ENCODE peak calls at places on chromosomes 3 and 15, in five cellular contexts. J, H, S, N and C are unnamed samples.

GRCh38 chr3:136189859-136190617 is 6.1 kb downstream of the MSL2 start:
- DNase-seq in J (no peak), H (no peak), S (no peak), N (no peak), C (no peak)

GRCh38 chr3:113270096-113270495 is 58.7 kb downstream of the BOC start:
- DNase-seq in J (no peak), H (no peak), S (no peak), N (no peak), C (no peak)

GRCh38 chr15:96625251-96625650 is 294.8 kb downstream of the NR2F2 start:
- DNase-seq in J (no peak), H (no peak), S (no peak), N (no peak), C (no peak)

GRCh38 chr3:174488527-174488926 is 370.6 kb upstream of the NAALADL2 start:
- DNase-seq in J (no peak), H (peak; percentile 95), S (no peak), N (peak; percentile 37), C (no peak)

GRCh38 chr3:135980343-135980742 is 14.8 kb downstream of the PPP2R3A start:
- DNase-seq in J (no peak), H (no peak), S (no peak), N (no peak), C (no peak)

GRCh38 chr15:89362203-89363101 is 27.8 kb upstream of the POLG start:
- DNase-seq in J (no peak), H (no peak), S (no peak), N (no peak), C (no peak)

GRCh38 chr15:45795487-45796069 is 160.7 kb downstream of the SQOR start:
- DNase-seq in J (no peak), H (peak; percentile 11), S (peak; percentile 35), N (no peak), C (peak; percentile 10)

GRCh38 chr15:95226835-95227234 is 995.5 kb downstream of the MCTP2 start:
- DNase-seq in J (no peak), H (no peak), S (no peak), N (no peak), C (no peak)

GRCh38 chr15:30924353-30924752 is 20.6 kb downstream of the FAN1 start:
- DNase-seq in J (no peak), H (peak; percentile 15), S (no peak), N (peak; percentile 41), C (no peak)

GRCh38 chr3:152047465-152047864 is 174.0 kb downstream of the SUCNR1 start:
- DNase-seq in J (no peak), H (peak; percentile 86), S (no peak), N (peak; percentile 58), C (no peak)

GRCh38 chr3:194675081-194675640 is 3.2 kb upstream of the LSG1 start:
- DNase-seq in J (no peak), H (no peak), S (no peak), N (no peak), C (no peak)

GRCh38 chr3:171116365-171116764 is 89.8 kb upstream of the SLC2A2 start:
- DNase-seq in J (no peak), H (peak; percentile 46), S (no peak), N (no peak), C (no peak)

GRCh38 chr15:26744894-26745293 is 28.0 kb downstream of the GABRB3 start:
- DNase-seq in J (no peak), H (no peak), S (no peak), N (no peak), C (no peak)

GRCh38 chr3:10223676-10224639 is 24.3 kb upstream of the TATDN2 start:
- DNase-seq in J (peak; percentile 52), H (no peak), S (no peak), N (no peak), C (peak; percentile 75)

GRCh38 chr3:56930706-56931105 is 129.0 kb upstream of the ARHGEF3 start:
- DNase-seq in J (no peak), H (no peak), S (no peak), N (no peak), C (no peak)

GRCh38 chr3:64444619-64445317 is 219.5 kb upstream of the PRICKLE2 start:
- DNase-seq in J (no peak), H (no peak), S (no peak), N (no peak), C (no peak)
- TF ChIP-seq CTCF in J (no peak), H (peak; percentile 22), S (no peak), N (peak; percentile 7), C (no peak)

GRCh38 chr3:186932281-186933181 is 2.2 kb downstream of the ST6GAL1 start:
- DNase-seq in J (no peak), H (peak; percentile 36), S (no peak), N (no peak), C (no peak)
- H3K4me3 ChIP-seq in J (peak overlapping the region; percentile 83), H (peak overlapping the region; percentile 75), S (peak overlapping the region; percentile 72), N (no peak overlapping the region), C (peak overlapping the region; percentile 71)

GRCh38 chr15:60994842-60995495 is 234.1 kb downstream of the RORA start:
- DNase-seq in J (no peak), H (peak; percentile 12), S (no peak), N (no peak), C (no peak)
- TF ChIP-seq CTCF in J (no peak), H (no peak), S (no peak), N (no peak), C (no peak)

DNA sequence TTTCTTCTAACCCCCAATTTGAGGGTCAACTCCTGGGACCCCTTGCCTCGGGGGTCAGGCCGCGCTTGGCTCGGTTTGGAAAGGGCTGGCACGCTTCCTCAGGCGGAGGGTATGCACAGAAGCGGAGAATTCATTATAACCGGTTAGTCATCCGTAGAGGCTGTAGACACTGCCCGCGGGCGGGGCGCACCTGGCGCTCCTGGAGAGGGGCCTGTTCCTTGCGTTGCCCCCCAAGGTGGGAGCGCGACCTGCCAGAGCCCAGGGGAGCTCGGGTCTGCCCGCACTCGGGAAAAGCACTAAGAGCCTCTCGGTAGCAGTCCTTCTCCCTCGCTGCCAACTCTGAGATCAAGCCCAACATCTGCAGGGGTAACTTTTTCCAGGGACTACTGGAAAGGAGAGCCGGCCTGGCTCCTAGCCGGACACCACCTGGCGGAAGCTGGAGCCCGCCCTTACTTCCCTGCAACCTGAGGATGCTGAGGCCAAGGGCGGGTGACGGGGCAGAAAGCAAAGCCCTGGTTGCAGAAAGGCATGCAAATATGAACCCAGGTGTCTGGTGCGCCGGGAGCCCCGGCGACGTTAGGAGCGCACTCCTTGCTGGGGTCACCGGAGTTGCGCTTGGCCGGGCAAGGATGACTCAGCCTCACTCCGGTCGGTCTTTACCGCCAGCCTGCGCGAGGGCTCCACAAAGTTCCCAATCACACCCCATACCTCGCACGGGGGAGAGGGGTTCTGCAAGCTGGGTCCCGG is 1.5 kb upstream of the CACNA2D3 start:
- DNase-seq in J (no peak), H (no peak), S (no peak), N (no peak), C (peak; percentile 3)
- H3K4me3 ChIP-seq in J (no peak overlapping the region), H (no peak overlapping the region), S (peak overlapping the region; percentile 55), N (no peak overlapping the region), C (no peak overlapping the region)

DNA sequence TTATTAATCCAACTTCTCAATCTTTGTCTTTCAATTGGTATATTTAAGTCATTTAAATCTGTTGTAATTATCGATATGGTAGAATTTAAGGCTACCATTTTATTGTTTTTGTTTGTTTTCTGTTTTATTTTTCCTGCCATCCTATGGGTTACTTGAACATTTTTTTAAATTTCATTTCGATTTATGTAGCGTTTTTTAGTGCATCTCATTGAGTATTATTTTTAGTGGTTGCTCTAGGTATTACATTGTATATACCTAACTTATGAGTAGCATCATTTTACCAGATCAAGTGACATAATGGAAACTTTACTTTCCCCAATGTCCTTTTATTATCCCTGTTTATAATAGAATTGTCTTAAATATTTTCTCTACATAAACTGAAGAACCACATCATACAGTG is 247.5 kb upstream of the MRPL3 start:
- DNase-seq in J (no peak), H (no peak), S (no peak), N (no peak), C (no peak)
- TF ChIP-seq CTCF in J (no peak), H (no peak), S (no peak), N (no peak), C (no peak)

DNA sequence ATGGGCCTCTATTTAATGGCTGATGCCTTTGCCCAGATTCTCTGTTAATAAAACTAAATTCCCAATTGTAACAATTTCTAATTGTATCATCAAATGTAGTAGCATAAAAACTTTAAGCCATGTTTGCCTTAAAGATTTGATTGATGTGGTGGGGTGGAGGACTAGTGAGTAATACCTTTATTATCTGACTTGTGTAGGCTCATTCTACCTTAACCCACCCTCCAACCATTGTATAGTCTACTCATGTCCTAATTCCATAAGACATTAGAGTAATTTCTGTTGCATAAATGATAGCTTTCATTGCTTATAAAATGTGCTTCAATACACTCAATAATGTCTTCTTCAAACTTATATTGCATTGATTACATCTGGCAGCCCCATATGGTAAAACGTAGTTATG is 25.8 kb downstream of the SERPINI1 start:
- DNase-seq in J (no peak), H (no peak), S (no peak), N (no peak), C (no peak)
- H3K4me3 ChIP-seq in J (no peak overlapping the region), H (no peak overlapping the region), S (no peak overlapping the region), N (no peak overlapping the region), C (no peak overlapping the region)